ENCODE peak calls at places on chromosomes 11 and 22, in seven cellular contexts. One of them, this sample, is unnamed.

GRCh38 chr11:129006161-129006560 is 63.5 kb upstream of the TP53AIP1 start:
- DNase-seq in H9: no peak
- DNase-seq in mesendoderm: no peak
- DNase-seq in H1: no peak
- DNase-seq in IMR-90: no peak
- DNase-seq in neuronal stem cell: no peak
- DNase-seq in mesenchymal stem cell: no peak
- DNase-seq in this sample: no peak

GRCh38 chr22:42921301-42921700 is 64.2 kb upstream of the ARFGAP3 start:
- DNase-seq in IMR-90: no peak
- DNase-seq in mesendoderm: no peak
- DNase-seq in H1: no peak
- DNase-seq in neuronal stem cell: no peak
- DNase-seq in H9: no peak
- DNase-seq in mesenchymal stem cell: no peak
- DNase-seq in this sample: no peak

GRCh38 chr11:59802639-59803176 is 7.9 kb downstream of the MRPL16 start:
- DNase-seq in mesendoderm: peak
- DNase-seq in H9: no peak
- DNase-seq in H1: no peak
- DNase-seq in IMR-90: peak
- DNase-seq in mesenchymal stem cell: peak
- DNase-seq in neuronal stem cell: peak
- DNase-seq in this sample: peak

GRCh38 chr11:117218133-117218915 is 13.5 kb downstream of the PCSK7 start:
- DNase-seq in IMR-90: peak
- DNase-seq in H9: no peak
- DNase-seq in neuronal stem cell: no peak
- DNase-seq in mesendoderm: no peak
- DNase-seq in H1: no peak
- DNase-seq in mesenchymal stem cell: no peak
- DNase-seq in this sample: no peak

GRCh38 chr11:65499713-65500261 is 942 bp downstream of the MALAT1 start:
- DNase-seq in H9: no peak
- DNase-seq in neuronal stem cell: no peak
- DNase-seq in mesendoderm: no peak
- DNase-seq in mesenchymal stem cell: no peak
- DNase-seq in IMR-90: no peak
- DNase-seq in H1: no peak
- DNase-seq in this sample: no peak

GRCh38 chr22:27879923-27880322 is 39.1 kb downstream of the PITPNB start:
- DNase-seq in IMR-90: peak
- DNase-seq in neuronal stem cell: no peak
- DNase-seq in mesenchymal stem cell: peak
- DNase-seq in H9: no peak
- DNase-seq in H1: no peak
- DNase-seq in mesendoderm: peak
- DNase-seq in this sample: peak

GRCh38 chr11:29734287-29734686 is 282.5 kb downstream of the KCNA4 start:
- DNase-seq in mesenchymal stem cell: no peak
- DNase-seq in mesendoderm: peak
- DNase-seq in H1: no peak
- DNase-seq in H9: no peak
- DNase-seq in neuronal stem cell: no peak
- DNase-seq in IMR-90: no peak
- DNase-seq in this sample: peak

GRCh38 chr22:29083576-29084566 is 11.0 kb downstream of the KREMEN1 start:
- DNase-seq in H1: no peak
- DNase-seq in IMR-90: peak
- DNase-seq in H9: no peak
- DNase-seq in mesendoderm: peak
- DNase-seq in neuronal stem cell: no peak
- DNase-seq in mesenchymal stem cell: peak
- DNase-seq in this sample: no peak

GRCh38 chr11:75469785-75470405 is 36.9 kb upstream of the KLHL35 start:
- DNase-seq in neuronal stem cell: no peak
- DNase-seq in H1: no peak
- DNase-seq in mesenchymal stem cell: no peak
- DNase-seq in mesendoderm: no peak
- DNase-seq in IMR-90: no peak
- DNase-seq in H9: no peak
- DNase-seq in this sample: no peak

GRCh38 chr11:11505701-11506100 is 116.1 kb downstream of the GALNT18 start:
- DNase-seq in H9: no peak
- DNase-seq in mesenchymal stem cell: no peak
- DNase-seq in mesendoderm: no peak
- DNase-seq in H1: no peak
- DNase-seq in neuronal stem cell: no peak
- DNase-seq in IMR-90: no peak
- DNase-seq in this sample: no peak

GRCh38 chr22:26558246-26558895 is 31.6 kb downstream of the TPST2 start:
- DNase-seq in mesendoderm: no peak
- DNase-seq in H9: no peak
- DNase-seq in H1: no peak
- DNase-seq in mesenchymal stem cell: peak
- DNase-seq in neuronal stem cell: no peak
- DNase-seq in IMR-90: peak
- DNase-seq in this sample: no peak

GRCh38 chr11:67538823-67539505 is 15.7 kb upstream of the CABP2 start:
- DNase-seq in mesendoderm: no peak
- DNase-seq in neuronal stem cell: no peak
- DNase-seq in IMR-90: no peak
- DNase-seq in mesenchymal stem cell: no peak
- DNase-seq in H1: no peak
- DNase-seq in H9: no peak
- DNase-seq in this sample: no peak

GRCh38 chr11:125179346-125179745 is 14.8 kb downstream of the PKNOX2 start:
- DNase-seq in mesendoderm: no peak
- DNase-seq in H9: no peak
- DNase-seq in mesenchymal stem cell: no peak
- DNase-seq in H1: no peak
- DNase-seq in IMR-90: no peak
- DNase-seq in neuronal stem cell: no peak
- DNase-seq in this sample: no peak

GRCh38 chr11:65645710-65646109 is 7.8 kb downstream of the SIPA1 start:
- DNase-seq in mesenchymal stem cell: peak
- DNase-seq in mesendoderm: peak
- DNase-seq in H9: no peak
- DNase-seq in IMR-90: peak
- DNase-seq in H1: no peak
- DNase-seq in neuronal stem cell: no peak
- DNase-seq in this sample: no peak

DNA sequence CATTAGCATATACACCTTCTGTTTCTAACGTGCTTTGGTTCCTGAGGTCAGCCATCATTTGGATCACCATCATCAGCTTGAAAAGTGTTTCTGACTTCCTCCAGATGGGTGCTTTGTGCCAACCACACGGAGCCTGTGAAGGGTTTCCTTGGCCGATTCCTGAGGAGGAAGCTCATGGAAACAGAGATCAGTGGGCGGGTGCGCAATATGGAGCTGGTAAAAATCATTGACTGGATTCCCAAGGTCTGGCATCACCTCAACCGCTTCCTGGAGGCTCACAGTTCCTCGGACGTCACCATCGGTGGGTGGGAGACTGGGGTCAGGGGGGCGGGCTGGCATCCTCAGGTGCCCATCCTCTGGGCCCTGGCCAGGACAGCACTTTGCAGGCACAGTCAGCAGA is 54.8 kb downstream of the DBX1 start:
- DNase-seq in neuronal stem cell: no peak
- DNase-seq in mesenchymal stem cell: no peak
- DNase-seq in H9: no peak
- DNase-seq in H1: no peak
- DNase-seq in IMR-90: no peak
- DNase-seq in mesendoderm: no peak
- DNase-seq in this sample: no peak
- H4K8ac ChIP-seq in neuronal stem cell: no peak
- H4K8ac ChIP-seq in mesenchymal stem cell: no peak
- H4K8ac ChIP-seq in H9: no peak
- H4K8ac ChIP-seq in H1: no peak
- H4K8ac ChIP-seq in IMR-90: no peak
- H4K8ac ChIP-seq in mesendoderm: no peak
- H4K8ac ChIP-seq in this sample: no peak

GRCh38 chr11:35794850-35795249 is 132.3 kb downstream of the TRIM44 start:
- DNase-seq in mesenchymal stem cell: peak
- DNase-seq in mesendoderm: peak
- DNase-seq in H9: no peak
- DNase-seq in H1: no peak
- DNase-seq in IMR-90: peak
- DNase-seq in neuronal stem cell: no peak
- DNase-seq in this sample: peak
- H4K8ac ChIP-seq in mesenchymal stem cell: no peak
- H4K8ac ChIP-seq in mesendoderm: no peak
- H4K8ac ChIP-seq in H9: no peak
- H4K8ac ChIP-seq in H1: no peak
- H4K8ac ChIP-seq in IMR-90: no peak
- H4K8ac ChIP-seq in neuronal stem cell: no peak
- H4K8ac ChIP-seq in this sample: no peak

GRCh38 chr11:115720537-115721308 is 216.5 kb upstream of the CADM1 start:
- DNase-seq in mesenchymal stem cell: no peak
- DNase-seq in H9: no peak
- DNase-seq in mesendoderm: no peak
- DNase-seq in H1: no peak
- DNase-seq in neuronal stem cell: no peak
- DNase-seq in IMR-90: no peak
- DNase-seq in this sample: no peak

GRCh38 chr11:115717215-115717584 is 213.0 kb upstream of the CADM1 start:
- DNase-seq in mesendoderm: no peak
- DNase-seq in mesenchymal stem cell: peak
- DNase-seq in H1: no peak
- DNase-seq in H9: no peak
- DNase-seq in neuronal stem cell: no peak
- DNase-seq in IMR-90: peak
- DNase-seq in this sample: no peak

GRCh38 chr11:115721309-115722007 is 217.2 kb upstream of the CADM1 start:
- DNase-seq in H1: no peak
- DNase-seq in mesenchymal stem cell: no peak
- DNase-seq in H9: no peak
- DNase-seq in IMR-90: no peak
- DNase-seq in neuronal stem cell: no peak
- DNase-seq in mesendoderm: no peak
- DNase-seq in this sample: no peak

GRCh38 chr11:115716577-115717214 is 212.5 kb upstream of the CADM1 start:
- DNase-seq in mesendoderm: no peak
- DNase-seq in H1: no peak
- DNase-seq in IMR-90: no peak
- DNase-seq in neuronal stem cell: no peak
- DNase-seq in H9: no peak
- DNase-seq in mesenchymal stem cell: no peak
- DNase-seq in this sample: no peak

DNA sequence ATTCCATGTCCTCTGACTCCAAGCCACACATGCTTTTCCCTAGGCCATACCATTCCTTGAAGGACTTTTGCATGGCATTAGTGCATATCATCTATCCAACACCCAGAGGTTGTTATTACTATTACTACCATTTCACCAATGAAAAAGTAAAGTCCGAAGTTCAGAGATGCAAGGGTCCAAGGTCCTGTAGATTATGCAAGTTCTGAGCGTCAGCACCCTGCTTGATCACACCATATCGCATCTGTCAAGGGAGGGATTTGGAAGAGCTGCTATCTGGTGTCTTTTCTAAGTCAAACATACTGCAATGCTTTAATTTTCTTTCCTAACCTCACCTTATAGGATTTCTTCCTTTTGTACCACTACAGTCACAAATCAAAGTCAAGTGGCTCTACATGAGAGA is 214.7 kb upstream of the CADM1 start:
- DNase-seq in neuronal stem cell: no peak
- DNase-seq in IMR-90: no peak
- DNase-seq in mesendoderm: no peak
- DNase-seq in H1: no peak
- DNase-seq in H9: no peak
- DNase-seq in mesenchymal stem cell: no peak
- DNase-seq in this sample: no peak
- H4K8ac ChIP-seq in neuronal stem cell: no peak
- H4K8ac ChIP-seq in IMR-90: no peak
- H4K8ac ChIP-seq in mesendoderm: no peak
- H4K8ac ChIP-seq in H1: no peak
- H4K8ac ChIP-seq in H9: no peak
- H4K8ac ChIP-seq in mesenchymal stem cell: no peak
- H4K8ac ChIP-seq in this sample: no peak

GRCh38 chr22:48835857-48836672 is 991.6 kb downstream of the BRD1 start:
- DNase-seq in mesenchymal stem cell: no peak
- DNase-seq in H1: no peak
- DNase-seq in neuronal stem cell: no peak
- DNase-seq in mesendoderm: no peak
- DNase-seq in IMR-90: no peak
- DNase-seq in H9: no peak
- DNase-seq in this sample: no peak
- H4K8ac ChIP-seq in mesenchymal stem cell: no peak
- H4K8ac ChIP-seq in H1: no peak
- H4K8ac ChIP-seq in neuronal stem cell: no peak
- H4K8ac ChIP-seq in mesendoderm: no peak
- H4K8ac ChIP-seq in IMR-90: no peak
- H4K8ac ChIP-seq in H9: no peak
- H4K8ac ChIP-seq in this sample: no peak

DNA sequence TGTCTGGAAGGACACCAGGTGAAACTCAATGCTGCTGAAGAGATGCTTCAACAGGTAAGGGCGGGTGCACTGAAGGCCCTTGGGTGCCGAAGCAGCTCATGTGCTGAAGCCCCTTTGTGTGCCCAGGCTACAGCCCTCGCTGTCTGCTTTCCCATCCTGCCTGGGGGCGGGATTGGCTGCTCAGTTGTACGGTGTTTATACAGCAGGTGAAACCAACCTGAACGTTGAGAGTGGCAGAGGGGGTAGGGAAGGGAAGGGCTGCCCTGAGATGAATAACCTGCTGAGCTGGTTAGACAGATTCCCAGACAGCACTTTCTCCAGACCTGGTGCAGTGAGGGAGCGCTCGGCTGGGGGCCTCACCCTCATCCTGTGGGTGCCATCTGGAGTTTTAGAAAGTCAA is 75.7 kb downstream of the CYB5R2 start:
- DNase-seq in mesenchymal stem cell: no peak
- DNase-seq in neuronal stem cell: no peak
- DNase-seq in IMR-90: no peak
- DNase-seq in mesendoderm: no peak
- DNase-seq in H9: no peak
- DNase-seq in H1: no peak
- DNase-seq in this sample: peak
- H4K8ac ChIP-seq in mesenchymal stem cell: no peak
- H4K8ac ChIP-seq in neuronal stem cell: no peak
- H4K8ac ChIP-seq in IMR-90: no peak
- H4K8ac ChIP-seq in mesendoderm: no peak
- H4K8ac ChIP-seq in H9: no peak
- H4K8ac ChIP-seq in H1: no peak
- H4K8ac ChIP-seq in this sample: peak